ENCODE peak calls at places on chromosomes 5 and 9, in four cellular contexts. J is heart right ventricle; C is PC-3; B is CD4-positive, alpha-beta T cell. F is an unnamed sample. For H3K27me3, the result is how much of the 10 kb centered on the place peaks cover.

GRCh38 chr5:99138911-99139310 is 210.1 kb upstream of the CHD1 start:
- DNase-seq in J (no peak), C (no peak), B (no peak), F (no peak)

GRCh38 chr5:39678533-39678932 is 253.8 kb upstream of the DAB2 start:
- DNase-seq in J (no peak), C (peak), B (no peak), F (no peak)

GRCh38 chr5:97006454-97006853 is 70.6 kb downstream of the LNPEP start:
- DNase-seq in J (no peak), C (peak), B (no peak), F (no peak)

GRCh38 chr5:137176126-137176525 is 323.0 kb downstream of the SPOCK1 start:
- DNase-seq in J (no peak), C (no peak), B (no peak), F (no peak)

GRCh38 chr9:76194896-76195295 is 199.3 kb downstream of the RFK start:
- DNase-seq in J (no peak), C (no peak), B (no peak), F (no peak)

GRCh38 chr5:159290741-159291140 is 27.7 kb downstream of the UBLCP1 start:
- DNase-seq in J (no peak), C (peak), B (no peak), F (peak)

GRCh38 chr5:75622564-75622963 is 11.3 kb downstream of the ANKDD1B start:
- DNase-seq in J (no peak), C (peak), B (no peak), F (no peak)

GRCh38 chr9:136249881-136250559 is 4.4 kb upstream of the QSOX2 start:
- DNase-seq in J (no peak), C (no peak), B (no peak), F (no peak)

GRCh38 chr5:145752534-145752933 is 82.6 kb downstream of the PRELID2 start:
- DNase-seq in J (no peak), C (no peak), B (no peak), F (no peak)

GRCh38 chr9:106682420-106682819 is 180.5 kb upstream of the ZNF462 start:
- DNase-seq in J (no peak), C (no peak), B (no peak), F (no peak)

GRCh38 chr9:127224883-127225739 is 39.5 kb upstream of the GARNL3 start:
- DNase-seq in J (peak), C (peak), B (peak), F (peak)

GRCh38 chr5:13566903-13567339 is 377.6 kb downstream of the DNAH5 start:
- DNase-seq in J (no peak), C (peak), B (no peak), F (no peak)

GRCh38 chr9:123725389-123725788 is 204.5 kb downstream of the DENND1A start:
- DNase-seq in J (no peak), C (no peak), B (no peak), F (no peak)

GRCh38 chr9:114216081-114216480 is 60.7 kb downstream of the COL27A1 start:
- DNase-seq in J (peak), C (no peak), B (no peak), F (peak)

GRCh38 chr5:117425163-117425562 is 850.5 kb upstream of the SEMA6A start:
- DNase-seq in J (no peak), C (no peak), B (no peak), F (no peak)

GRCh38 chr5:3023678-3024077 is 272.2 kb upstream of the IRX2 start:
- DNase-seq in J (no peak), C (no peak), B (no peak), F (no peak)

GRCh38 chr5:113112435-113112834 is 135.8 kb downstream of the DCP2 start:
- DNase-seq in J (no peak), C (peak), B (no peak), F (no peak)

GRCh38 chr5:146520731-146521130 is 4.7 kb upstream of the GPR151 start:
- DNase-seq in J (no peak), C (peak), B (no peak), F (no peak)

GRCh38 chr5:95922798-95923197 is 38.9 kb downstream of the ELL2 start:
- DNase-seq in J (no peak), C (no peak), B (no peak), F (no peak)

GRCh38 chr9:18385676-18386075 is 88.3 kb upstream of the ADAMTSL1 start:
- DNase-seq in J (no peak), C (no peak), B (no peak), F (no peak)

GRCh38 chr5:179327026-179327735 is 18.1 kb downstream of the ADAMTS2 start:
- DNase-seq in J (no peak), C (no peak), B (no peak), F (no peak)

GRCh38 chr5:140311011-140311467 is 8.1 kb upstream of the PFDN1 start:
- DNase-seq in J (no peak), C (peak), B (no peak), F (no peak)

GRCh38 chr9:136578620-136578914 is 32.7 kb upstream of the NOTCH1 start:
- DNase-seq in J (no peak), C (no peak), B (no peak), F (peak)

GRCh38 chr5:126460977-126461376 is 37.8 kb downstream of the GRAMD2B start:
- DNase-seq in J (no peak), C (no peak), B (no peak), F (no peak)

GRCh38 chr9:12719431-12719830 is 26.2 kb downstream of the TYRP1 start:
- DNase-seq in J (no peak), C (peak), B (no peak), F (peak)

GRCh38 chr9:86096382-86096781 is 3.0 kb downstream of the GOLM1 start:
- DNase-seq in J (no peak), C (peak), B (no peak), F (no peak)

GRCh38 chr5:145408048-145408341 is 427.1 kb downstream of the PRELID2 start:
- DNase-seq in J (no peak), C (no peak), B (no peak), F (no peak)

GRCh38 chr5:73630760-73631159 is 4.8 kb downstream of the ARHGEF28 start:
- DNase-seq in J (no peak), C (no peak), B (no peak), F (no peak)

GRCh38 chr5:673140-673836 is 19.9 kb downstream of the TPPP start:
- DNase-seq in J (peak), C (no peak), B (no peak), F (no peak)

GRCh38 chr9:119053070-119053469 is 316.2 kb downstream of the BRINP1 start:
- DNase-seq in J (no peak), C (no peak), B (no peak), F (no peak)

GRCh38 chr5:98307811-98308210 is 465.7 kb upstream of the RGMB start:
- DNase-seq in J (no peak), C (peak), B (no peak), F (no peak)

GRCh38 chr5:139473565-139473964 is 2.8 kb downstream of the SMIM33 start:
- DNase-seq in J (no peak), C (no peak), B (no peak), F (peak)

DNA sequence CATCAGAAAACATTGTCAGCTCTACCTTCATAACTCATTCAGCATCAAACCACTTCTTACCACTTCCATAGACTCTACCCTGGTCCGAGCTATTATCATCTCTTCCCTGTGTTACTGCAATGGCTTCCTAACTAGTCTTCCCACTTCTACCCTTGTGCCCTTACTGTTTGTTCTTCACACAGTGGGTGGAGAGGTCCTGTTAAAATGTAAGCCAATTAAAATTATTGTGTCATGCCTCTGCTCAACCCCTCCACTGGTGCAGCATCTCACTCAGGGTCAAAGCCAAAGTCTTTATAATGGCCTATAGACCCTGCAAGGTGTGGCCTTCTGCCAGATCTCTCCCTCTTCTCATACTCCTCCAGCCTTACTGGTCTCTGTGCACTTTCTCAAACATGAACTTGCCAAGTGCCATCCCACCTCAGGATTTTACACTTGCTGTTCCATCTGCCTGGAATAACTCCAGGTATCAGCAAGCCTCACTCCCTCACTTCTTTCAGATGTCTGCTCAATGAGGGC is 22.8 kb upstream of the ARAP3 start:
- DNase-seq in J (no peak), C (no peak), B (no peak), F (no peak)
- H3K27me3 ChIP-seq in J (under half), C (under half), B (under half), F (under half)

DNA sequence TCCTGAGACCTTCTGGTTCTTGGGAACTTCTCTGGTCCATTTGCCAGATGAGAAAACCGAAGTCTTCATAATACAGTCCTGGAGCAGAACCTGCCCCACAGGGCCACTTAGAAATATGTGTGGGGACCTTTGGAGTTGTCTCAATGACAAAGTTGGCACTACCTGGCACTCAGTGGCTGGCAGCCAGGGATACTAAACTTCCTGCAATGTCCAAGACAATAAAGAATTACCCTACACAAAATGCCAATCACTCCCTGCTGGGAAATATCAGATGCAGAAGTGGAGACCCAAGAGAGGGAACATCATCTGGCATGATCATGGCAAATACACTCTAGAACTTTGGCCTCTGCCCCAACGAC is 29.6 kb downstream of the ADRB2 start:
- DNase-seq in J (no peak), C (peak), B (no peak), F (no peak)
- H3K27ac ChIP-seq in J (no peak), C (no peak), B (no peak), F (no peak)

GRCh38 chr9:120688758-120689157 is 25.5 kb downstream of the MEGF9 start:
- DNase-seq in J (no peak), C (no peak), B (no peak), F (no peak)
- H3K27me3 ChIP-seq in J (under half), C (under half), B (under half), F (under half)

GRCh38 chr5:142024771-142025304 is 12.0 kb upstream of the GNPDA1 start:
- DNase-seq in J (peak), C (peak), B (peak), F (peak)

GRCh38 chr5:142020122-142020659 is 7.4 kb upstream of the GNPDA1 start:
- DNase-seq in J (no peak), C (no peak), B (no peak), F (no peak)

GRCh38 chr5:142023836-142024235 is 11.0 kb upstream of the GNPDA1 start:
- DNase-seq in J (no peak), C (no peak), B (no peak), F (no peak)

DNA sequence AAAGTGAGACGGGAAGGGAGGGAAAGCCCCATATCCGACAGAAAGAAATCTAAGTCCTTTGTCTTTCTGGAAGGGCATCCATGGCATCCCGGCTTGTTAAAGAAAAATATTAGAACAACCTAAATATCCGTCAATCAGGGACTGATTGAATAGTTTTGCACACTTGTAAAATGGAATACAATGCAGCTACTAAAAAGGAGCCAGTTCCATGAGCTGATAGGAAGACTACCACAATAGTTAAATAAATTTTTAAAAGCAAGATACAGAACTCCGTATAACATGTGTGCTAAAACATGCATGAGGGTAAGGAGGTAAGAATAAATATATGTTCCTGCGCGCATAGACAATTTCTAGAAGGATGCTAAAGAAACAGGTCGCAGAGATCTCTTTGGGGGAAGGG is 12.8 kb upstream of the GNPDA1 start:
- DNase-seq in J (no peak), C (no peak), B (no peak), F (no peak)
- H3K27ac ChIP-seq in J (peak), C (peak), B (peak), F (no peak)

GRCh38 chr5:80961376-80962281 is 1.5 kb downstream of the RASGRF2 start:
- DNase-seq in J (no peak), C (no peak), B (peak), F (peak)
- H3K27me3 ChIP-seq in J (half or more), C (under half), B (under half), F (under half)

GRCh38 chr9:36988848-36989247 is 45.2 kb downstream of the PAX5 start:
- DNase-seq in J (no peak), C (no peak), B (no peak), F (no peak)
- H3K27ac ChIP-seq in J (no peak), C (no peak), B (no peak), F (no peak)

GRCh38 chr9:14348241-14349140 is 34.5 kb upstream of the NFIB start:
- DNase-seq in J (peak), C (no peak), B (no peak), F (no peak)
- H3K27me3 ChIP-seq in J (under half), C (under half), B (half or more), F (under half)

GRCh38 chr9:130320697-130321080 is 55.1 kb downstream of the HMCN2 start:
- DNase-seq in J (peak), C (peak), B (no peak), F (peak)

GRCh38 chr9:130321539-130321938 is 56.0 kb downstream of the HMCN2 start:
- DNase-seq in J (no peak), C (no peak), B (no peak), F (no peak)

GRCh38 chr9:130325921-130326320 is 60.4 kb downstream of the HMCN2 start:
- DNase-seq in J (no peak), C (no peak), B (no peak), F (no peak)

GRCh38 chr9:130321082-130321481 is 55.5 kb downstream of the HMCN2 start:
- DNase-seq in J (no peak), C (no peak), B (no peak), F (no peak)

DNA sequence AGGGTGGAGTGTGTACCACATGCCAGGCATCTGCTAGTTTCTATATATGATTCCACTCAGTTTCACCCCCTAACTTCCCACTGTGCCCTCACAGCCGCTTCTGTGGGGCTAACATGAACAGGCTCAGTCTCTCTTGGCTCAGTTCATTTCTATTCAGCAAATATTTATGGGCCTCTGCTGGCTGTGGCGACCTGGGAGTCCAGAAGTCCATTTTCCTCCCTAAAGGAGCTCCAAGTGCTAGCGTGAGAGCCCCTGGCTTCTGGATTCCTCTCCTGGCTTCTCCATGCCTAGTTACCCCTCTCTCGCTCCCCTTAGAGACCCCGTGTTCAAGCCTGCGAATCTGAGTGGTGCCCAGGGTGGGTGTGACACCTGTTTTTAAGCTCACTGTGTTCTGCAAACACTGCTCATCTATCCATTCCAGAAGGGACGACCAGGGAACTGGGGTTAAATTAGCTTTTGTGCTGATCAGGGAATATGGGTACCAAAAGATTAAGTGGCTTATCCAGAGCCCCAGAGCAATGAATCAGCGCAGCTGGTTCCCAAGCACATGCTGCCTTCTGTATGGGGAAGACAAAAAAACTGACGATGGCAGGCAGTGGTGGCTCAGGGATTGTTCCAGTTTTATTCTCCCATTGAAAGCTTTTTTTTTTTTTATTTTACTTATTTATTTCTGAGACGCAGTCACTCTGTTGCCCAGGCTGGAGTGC is 57.6 kb downstream of the HMCN2 start:
- DNase-seq in J (no peak), C (no peak), B (no peak), F (peak)
- H3K27ac ChIP-seq in J (no peak), C (no peak), B (no peak), F (peak)

DNA sequence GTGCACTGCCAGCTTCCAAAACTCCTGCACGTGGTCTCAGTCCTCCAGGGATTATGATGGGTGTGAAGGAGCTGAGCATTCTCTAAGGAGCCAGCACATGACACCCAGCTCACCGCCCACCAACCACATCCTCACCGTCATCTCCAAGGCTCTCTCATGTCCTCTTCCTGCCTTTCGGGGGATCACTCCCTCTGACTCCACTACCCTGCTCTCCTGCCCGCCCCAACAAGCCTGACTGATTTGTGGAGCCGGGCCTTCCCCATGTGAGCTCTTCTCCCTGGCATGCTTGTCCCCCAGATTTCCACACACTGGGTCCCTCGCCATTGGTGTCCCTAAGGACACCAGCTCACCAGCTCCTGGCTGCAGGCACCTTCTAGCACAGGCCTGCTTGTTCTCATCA is 1.9 kb downstream of the ABO start:
- DNase-seq in J (no peak), C (no peak), B (no peak), F (no peak)
- H3K27me3 ChIP-seq in J (under half), C (under half), B (under half), F (under half)

GRCh38 chr9:125608488-125609224 is 98.4 kb downstream of the MAPKAP1 start:
- DNase-seq in J (no peak), C (no peak), B (no peak), F (no peak)
- H3K27ac ChIP-seq in J (no peak), C (no peak), B (no peak), F (no peak)

F was measured in SJCRH30.